ENCODE peak calls at places on chromosomes 11 and 22, in four cellular contexts. One of them, this sample, is unnamed.
A peak's percentile ranks its signal among the peaks of the same experiment; 100 is the strongest.

GRCh38 chr11:120597250-120597649 is 85.7 kb downstream of the GRIK4 start:
- DNase-seq in astrocyte of the spinal cord: no peak
- DNase-seq in dorsolateral prefrontal cortex: no peak
- DNase-seq in prostate gland: no peak
- DNase-seq in this sample: no peak

GRCh38 chr11:107957109-107957588 is 28.9 kb downstream of the RAB39A start:
- DNase-seq in astrocyte of the spinal cord: no peak
- DNase-seq in prostate gland: no peak
- DNase-seq in dorsolateral prefrontal cortex: no peak
- DNase-seq in this sample: no peak

GRCh38 chr11:110088535-110089344 is 4.5 kb upstream of the ZC3H12C start:
- DNase-seq in prostate gland: no peak
- DNase-seq in astrocyte of the spinal cord: no peak
- DNase-seq in dorsolateral prefrontal cortex: no peak
- DNase-seq in this sample: no peak

GRCh38 chr11:32829680-32830412 is at the start of gene PRRG4:
- DNase-seq in prostate gland: peak; percentile 74
- DNase-seq in astrocyte of the spinal cord: peak; percentile 13
- DNase-seq in dorsolateral prefrontal cortex: peak; percentile 32
- DNase-seq in this sample: peak; percentile 85

GRCh38 chr11:13033760-13034533 is 24.8 kb downstream of the RASSF10 start:
- DNase-seq in astrocyte of the spinal cord: no peak
- DNase-seq in prostate gland: no peak
- DNase-seq in dorsolateral prefrontal cortex: no peak
- DNase-seq in this sample: no peak

GRCh38 chr11:14248577-14248976 is 110.4 kb downstream of the RRAS2 start:
- DNase-seq in prostate gland: no peak
- DNase-seq in astrocyte of the spinal cord: no peak
- DNase-seq in dorsolateral prefrontal cortex: peak; percentile 53
- DNase-seq in this sample: no peak

GRCh38 chr11:70314730-70315129 is 44.2 kb downstream of the PPFIA1 start:
- DNase-seq in prostate gland: no peak
- DNase-seq in astrocyte of the spinal cord: no peak
- DNase-seq in dorsolateral prefrontal cortex: no peak
- DNase-seq in this sample: no peak

GRCh38 chr22:32354360-32355351 is 3.0 kb upstream of the RFPL3 start:
- DNase-seq in dorsolateral prefrontal cortex: no peak
- DNase-seq in prostate gland: no peak
- DNase-seq in astrocyte of the spinal cord: peak; percentile 43
- DNase-seq in this sample: no peak

GRCh38 chr11:66192181-66192888 is 76.1 kb upstream of the RAB1B start:
- DNase-seq in prostate gland: no peak
- DNase-seq in dorsolateral prefrontal cortex: no peak
- DNase-seq in astrocyte of the spinal cord: no peak
- DNase-seq in this sample: no peak

GRCh38 chr11:79437981-79438630 is 2.7 kb downstream of the TENM4 start:
- DNase-seq in astrocyte of the spinal cord: peak; percentile 62
- DNase-seq in prostate gland: peak; percentile 4
- DNase-seq in dorsolateral prefrontal cortex: no peak
- DNase-seq in this sample: no peak

GRCh38 chr11:105741488-105742020 is 131.7 kb downstream of the GRIA4 start:
- DNase-seq in dorsolateral prefrontal cortex: no peak
- DNase-seq in prostate gland: no peak
- DNase-seq in astrocyte of the spinal cord: no peak
- DNase-seq in this sample: no peak

GRCh38 chr11:48088682-48089050 is 108.3 kb downstream of the PTPRJ start:
- DNase-seq in astrocyte of the spinal cord: peak; percentile 81
- DNase-seq in prostate gland: peak; percentile 74
- DNase-seq in dorsolateral prefrontal cortex: no peak
- DNase-seq in this sample: no peak

GRCh38 chr11:12261551-12261950 is 115.8 kb upstream of the PARVA start:
- DNase-seq in astrocyte of the spinal cord: no peak
- DNase-seq in dorsolateral prefrontal cortex: no peak
- DNase-seq in prostate gland: no peak
- DNase-seq in this sample: no peak

GRCh38 chr22:36026741-36027140 is 1.9 kb downstream of the RBFOX2 start:
- DNase-seq in astrocyte of the spinal cord: peak; percentile 46
- DNase-seq in prostate gland: no peak
- DNase-seq in dorsolateral prefrontal cortex: no peak
- DNase-seq in this sample: no peak

GRCh38 chr22:17695986-17696385 is 57.4 kb downstream of the BCL2L13 start:
- DNase-seq in dorsolateral prefrontal cortex: no peak
- DNase-seq in astrocyte of the spinal cord: no peak
- DNase-seq in prostate gland: no peak
- DNase-seq in this sample: no peak

GRCh38 chr22:17694752-17695151 is 56.2 kb downstream of the BCL2L13 start:
- DNase-seq in prostate gland: no peak
- DNase-seq in dorsolateral prefrontal cortex: no peak
- DNase-seq in astrocyte of the spinal cord: no peak
- DNase-seq in this sample: no peak

GRCh38 chr22:17694193-17694592 is 55.6 kb downstream of the BCL2L13 start:
- DNase-seq in dorsolateral prefrontal cortex: no peak
- DNase-seq in astrocyte of the spinal cord: no peak
- DNase-seq in prostate gland: no peak
- DNase-seq in this sample: no peak

GRCh38 chr22:17692841-17693240 is 54.3 kb downstream of the BCL2L13 start:
- DNase-seq in dorsolateral prefrontal cortex: no peak
- DNase-seq in prostate gland: no peak
- DNase-seq in astrocyte of the spinal cord: no peak
- DNase-seq in this sample: no peak
- TF ChIP-seq CTCF in dorsolateral prefrontal cortex: no peak
- TF ChIP-seq CTCF in prostate gland: no peak
- TF ChIP-seq CTCF in astrocyte of the spinal cord: no peak
- TF ChIP-seq CTCF in this sample: no peak

DNA sequence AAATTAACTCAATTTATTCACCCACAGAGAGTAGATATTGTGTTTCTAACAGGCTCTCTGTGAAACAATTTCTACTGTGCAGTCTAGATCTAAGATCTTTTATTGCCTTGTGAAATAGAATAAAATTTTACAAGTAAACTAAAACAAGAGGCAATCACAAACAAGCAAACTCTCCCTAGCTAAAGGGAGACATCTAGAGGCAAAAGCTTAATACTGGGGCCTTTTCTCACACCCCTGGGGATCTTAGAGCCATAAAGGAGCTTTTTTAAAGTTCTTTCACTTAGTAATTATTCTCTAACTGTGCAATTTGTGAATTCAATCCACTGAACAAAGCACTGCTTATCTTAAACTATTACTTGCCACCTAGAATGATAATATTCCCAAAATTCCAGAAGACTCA is 19.7 kb downstream of the ALG9 start:
- DNase-seq in astrocyte of the spinal cord: peak; percentile 33
- DNase-seq in dorsolateral prefrontal cortex: no peak
- DNase-seq in prostate gland: no peak
- DNase-seq in this sample: no peak
- TF ChIP-seq CTCF in astrocyte of the spinal cord: peak; percentile 68
- TF ChIP-seq CTCF in dorsolateral prefrontal cortex: no peak
- TF ChIP-seq CTCF in prostate gland: peak; percentile 27
- TF ChIP-seq CTCF in this sample: no peak

DNA sequence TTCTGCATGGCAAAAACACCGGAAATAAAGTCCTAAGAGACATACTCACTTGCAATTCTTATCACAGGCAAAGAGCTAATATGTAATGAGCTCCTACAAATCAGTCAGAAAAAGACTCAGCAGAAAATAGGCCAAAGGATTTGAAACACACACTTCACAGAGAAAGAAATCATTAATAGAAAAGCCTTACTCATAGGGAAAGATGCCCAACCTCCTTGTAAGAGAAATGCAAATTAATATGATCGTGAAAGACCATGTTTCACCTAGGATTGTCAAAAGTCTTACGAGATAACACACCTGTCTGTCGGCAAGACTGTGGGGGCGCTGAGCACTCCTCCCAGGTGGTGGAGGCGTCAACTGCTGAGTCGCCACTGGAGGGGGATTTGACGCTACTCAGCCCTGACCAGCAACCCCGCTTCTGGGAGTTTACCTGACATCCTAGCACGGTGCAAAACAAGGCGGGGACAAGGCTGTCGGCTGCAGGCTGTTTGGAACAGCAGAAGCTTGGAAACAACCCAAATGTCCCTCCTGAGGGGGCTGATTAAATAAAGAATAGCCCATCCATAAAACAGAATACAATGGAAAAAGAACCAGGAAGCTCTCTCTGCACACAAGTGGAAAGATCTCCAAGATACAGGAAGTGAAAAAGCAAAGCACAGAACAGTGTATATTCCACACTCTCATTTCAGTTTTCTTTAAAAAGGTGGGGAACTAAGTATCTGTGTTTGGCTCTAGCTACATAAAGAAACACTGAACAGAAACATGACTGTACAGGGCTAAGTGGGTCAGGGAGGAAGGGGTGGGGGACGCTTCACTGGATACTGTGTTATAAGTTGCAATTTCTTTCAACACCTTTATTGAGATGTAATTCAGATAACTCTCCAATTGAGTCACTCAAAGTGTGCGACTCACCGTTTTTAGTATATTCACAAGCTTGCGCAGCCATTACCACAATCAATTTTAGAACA is 11.5 kb downstream of the CSNK1E start:
- DNase-seq in prostate gland: no peak
- DNase-seq in astrocyte of the spinal cord: peak; percentile 33
- DNase-seq in dorsolateral prefrontal cortex: no peak
- DNase-seq in this sample: no peak
- TF ChIP-seq CTCF in prostate gland: no peak
- TF ChIP-seq CTCF in astrocyte of the spinal cord: no peak
- TF ChIP-seq CTCF in dorsolateral prefrontal cortex: no peak
- TF ChIP-seq CTCF in this sample: no peak

DNA sequence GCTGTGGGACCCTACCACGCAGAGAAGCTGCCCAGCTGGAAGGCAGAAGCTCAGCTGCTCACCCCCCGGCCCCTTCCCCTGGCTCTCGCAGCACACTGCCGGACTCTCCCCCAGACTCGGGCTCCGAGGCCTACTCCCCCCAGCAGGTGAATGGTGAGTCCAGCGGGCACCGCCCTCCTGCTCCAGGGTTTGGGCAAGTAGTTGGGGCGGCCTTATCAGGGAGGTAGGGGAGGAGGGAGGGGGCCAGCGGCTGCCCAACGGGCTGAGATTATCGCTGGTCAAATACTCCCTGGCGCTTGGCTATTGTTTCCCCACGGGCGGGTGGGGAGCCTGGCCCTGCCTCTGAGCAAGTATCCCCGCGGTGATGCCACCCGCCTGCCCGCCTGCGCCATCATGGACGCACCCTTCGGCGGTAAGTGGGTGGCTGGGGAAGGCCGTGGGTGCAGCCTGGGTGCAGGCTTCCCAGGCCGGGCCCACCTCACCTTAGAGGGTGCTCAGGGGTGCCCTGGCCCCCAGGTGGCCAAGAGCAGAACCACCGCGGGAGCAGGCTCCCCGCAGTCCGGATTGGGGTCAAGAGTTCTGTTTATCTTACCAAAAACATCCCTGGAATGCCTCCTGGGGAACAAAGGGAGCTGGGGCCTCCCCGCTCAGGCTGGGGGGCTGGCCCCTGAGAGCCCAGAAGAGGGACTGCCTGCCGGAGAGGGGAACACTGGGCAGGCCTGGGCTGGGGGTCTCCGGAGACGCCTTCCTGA is 16.9 kb downstream of the MYRF start:
- DNase-seq in prostate gland: no peak
- DNase-seq in astrocyte of the spinal cord: peak; percentile 32
- DNase-seq in dorsolateral prefrontal cortex: no peak
- DNase-seq in this sample: peak; percentile 92
- TF ChIP-seq CTCF in prostate gland: no peak
- TF ChIP-seq CTCF in astrocyte of the spinal cord: peak; percentile 33
- TF ChIP-seq CTCF in dorsolateral prefrontal cortex: no peak
- TF ChIP-seq CTCF in this sample: peak; percentile 67

DNA sequence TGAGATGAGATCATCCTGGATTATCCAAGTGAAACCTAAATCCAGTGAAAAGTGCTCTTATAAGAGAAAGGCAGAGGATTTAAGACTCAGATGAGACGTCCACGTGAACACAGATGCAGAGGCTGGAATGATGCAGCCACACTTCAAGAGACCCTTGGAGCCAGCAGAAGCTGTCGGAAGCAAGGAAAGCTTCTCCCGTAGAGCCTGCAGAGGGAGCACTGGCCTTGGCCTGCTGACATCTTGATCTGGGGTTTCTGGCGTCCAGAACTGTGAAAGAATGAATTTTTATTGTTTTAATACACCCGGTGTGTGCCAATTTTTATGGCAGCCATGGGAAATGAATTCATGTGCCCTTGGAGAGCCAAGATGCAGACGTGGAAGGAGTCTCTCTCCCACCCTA is 407.0 kb upstream of the B3GAT1 start:
- DNase-seq in astrocyte of the spinal cord: no peak
- DNase-seq in dorsolateral prefrontal cortex: no peak
- DNase-seq in prostate gland: no peak
- DNase-seq in this sample: no peak
- TF ChIP-seq CTCF in astrocyte of the spinal cord: no peak
- TF ChIP-seq CTCF in dorsolateral prefrontal cortex: no peak
- TF ChIP-seq CTCF in prostate gland: no peak
- TF ChIP-seq CTCF in this sample: no peak

GRCh38 chr11:112012877-112013276 is 12.3 kb upstream of the DLAT start:
- DNase-seq in prostate gland: no peak
- DNase-seq in astrocyte of the spinal cord: peak; percentile 35
- DNase-seq in dorsolateral prefrontal cortex: no peak
- DNase-seq in this sample: no peak
- TF ChIP-seq CTCF in prostate gland: no peak
- TF ChIP-seq CTCF in astrocyte of the spinal cord: no peak
- TF ChIP-seq CTCF in dorsolateral prefrontal cortex: no peak
- TF ChIP-seq CTCF in this sample: no peak